ENCODE peak calls at places on chromosome 20, in nine cellular contexts. F is NCI-H748 treated with DMSO at 0.1 percent for 48 hours; H is effector memory CD4-positive, alpha-beta T cell; O is Karpas-422; C is HTR-8/SVneo; I is activated gamma-delta T cell treated with Interleukin-2 at 50 U/mL for 16 hours; G is A172; L is occipital lobe; X is uterus. V is an unnamed sample.

GRCh38 chr20:17825949-17826843 is 126.4 kb downstream of the BANF2 start:
- DNase-seq in H (no peak), X (no peak), G (peak), L (no peak), F (no peak), O (no peak), C (no peak), I (no peak), V (no peak)

GRCh38 chr20:32527447-32528055 is 57.6 kb downstream of the NOL4L start:
- DNase-seq in H (no peak), L (no peak), F (no peak), X (no peak), G (no peak), C (no peak), I (no peak), O (no peak), V (no peak)

GRCh38 chr20:19867074-19867473 is 109.0 kb downstream of the RIN2 start:
- DNase-seq in C (no peak), X (no peak), G (no peak), L (no peak), I (no peak), F (no peak), O (no peak), H (no peak), V (no peak)

GRCh38 chr20:58418949-58419748 is 30.1 kb downstream of the VAPB start:
- DNase-seq in O (no peak), F (no peak), L (no peak), H (no peak), G (no peak), I (no peak), X (no peak), C (no peak), V (no peak)

GRCh38 chr20:46293084-46293483 is 15.2 kb downstream of the CDH22 start:
- DNase-seq in L (no peak), I (no peak), C (peak), G (peak), F (no peak), H (no peak), O (peak), X (no peak), V (peak)

GRCh38 chr20:39076958-39077357 is 114.8 kb downstream of the DHX35 start:
- DNase-seq in G (no peak), O (no peak), F (no peak), C (no peak), L (no peak), I (no peak), X (no peak), H (no peak), V (no peak)

GRCh38 chr20:35870541-35871307 is 83.6 kb downstream of the SCAND1 start:
- DNase-seq in F (no peak), C (no peak), I (no peak), G (peak), X (no peak), L (no peak), H (no peak), O (no peak), V (no peak)

GRCh38 chr20:50615407-50615806 is 75.9 kb downstream of the RIPOR3 start:
- DNase-seq in I (no peak), X (no peak), C (no peak), L (no peak), O (no peak), H (no peak), G (no peak), F (no peak), V (no peak)

GRCh38 chr20:18750735-18751134 is 62.8 kb upstream of the SCP2D1 start:
- DNase-seq in G (no peak), C (no peak), O (no peak), X (no peak), L (no peak), H (no peak), F (peak), I (no peak), V (no peak)

GRCh38 chr20:37311710-37312355 is 22.4 kb downstream of the MANBAL start:
- DNase-seq in X (no peak), L (no peak), G (no peak), C (no peak), O (no peak), F (no peak), I (no peak), H (no peak), V (no peak)

GRCh38 chr20:7090001-7090400 is 322.5 kb downstream of the BMP2 start:
- DNase-seq in C (no peak), G (no peak), O (no peak), F (no peak), L (no peak), H (no peak), I (no peak), X (no peak), V (no peak)

GRCh38 chr20:58907481-58908137 is 55.1 kb downstream of the GNAS start:
- DNase-seq in C (peak), X (peak), L (peak), G (peak), F (no peak), O (peak), H (peak), I (peak), V (peak)

GRCh38 chr20:11851646-11852045 is 66.0 kb upstream of the BTBD3 start:
- DNase-seq in F (no peak), L (no peak), O (no peak), C (no peak), X (no peak), H (no peak), G (no peak), I (no peak), V (no peak)

GRCh38 chr20:32538526-32538918 is 46.6 kb downstream of the NOL4L start:
- DNase-seq in I (peak), F (no peak), X (no peak), O (peak), C (no peak), L (no peak), G (peak), H (peak), V (no peak)

GRCh38 chr20:57147185-57147584 is 119.3 kb downstream of the BMP7 start:
- DNase-seq in L (no peak), F (no peak), G (no peak), C (no peak), H (no peak), X (no peak), I (no peak), O (peak), V (peak)

GRCh38 chr20:49661560-49662329 is 51.9 kb downstream of the B4GALT5 start:
- DNase-seq in I (no peak), L (no peak), O (no peak), X (no peak), H (no peak), G (no peak), F (no peak), C (no peak), V (no peak)

GRCh38 chr20:36384022-36384619 is 78.0 kb downstream of the DLGAP4 start:
- DNase-seq in X (no peak), H (no peak), O (peak), C (peak), G (peak), L (no peak), I (no peak), F (no peak), V (peak)

GRCh38 chr20:14478126-14478525 is 140.7 kb upstream of the FLRT3 start:
- DNase-seq in C (no peak), G (no peak), I (no peak), O (no peak), L (no peak), X (no peak), H (no peak), F (no peak), V (no peak)

V was measured in OCI-LY7.